ENCODE peak calls at places on chromosomes 7 and 10, in eight cellular contexts. K, B, R, N, M, X, Q and D are unnamed samples.

GRCh38 chr10:44774676-44775401 is 136.3 kb upstream of the TMEM72 start:
- DNase-seq in K (no peak), B (no peak), R (no peak), N (peak), M (no peak), X (no peak), Q (no peak), D (no peak)

GRCh38 chr10:63711866-63712716 is 190.9 kb downstream of the REEP3 start:
- DNase-seq in K (no peak), B (peak), R (no peak), N (peak), M (peak), X (peak), Q (no peak), D (peak)

GRCh38 chr10:17590969-17591645 is 26.1 kb downstream of the HACD1 start:
- DNase-seq in K (no peak), B (no peak), R (no peak), N (no peak), M (no peak), X (no peak), Q (no peak), D (no peak)

GRCh38 chr7:16644987-16645592 is 464 bp downstream of the ANKMY2 start:
- DNase-seq in K (no peak), B (no peak), R (peak), N (no peak), M (peak), X (peak), Q (no peak), D (peak)

GRCh38 chr10:29465384-29465783 is 169.4 kb downstream of the SVIL start:
- DNase-seq in K (no peak), B (no peak), R (no peak), N (no peak), M (no peak), X (no peak), Q (no peak), D (no peak)

GRCh38 chr10:125117941-125118630 is 42.3 kb downstream of the CTBP2 start:
- DNase-seq in K (no peak), B (peak), R (no peak), N (no peak), M (peak), X (no peak), Q (no peak), D (no peak)

GRCh38 chr10:66928000-66928770 is 2.3 kb downstream of the LRRTM3 start:
- DNase-seq in K (no peak), B (no peak), R (peak), N (peak), M (no peak), X (no peak), Q (peak), D (peak)

GRCh38 chr7:149252378-149252777 is 9.6 kb upstream of the ZNF783 start:
- DNase-seq in K (no peak), B (no peak), R (no peak), N (no peak), M (no peak), X (no peak), Q (no peak), D (no peak)

GRCh38 chr10:114261116-114261515 is 22.1 kb downstream of the VWA2 start:
- DNase-seq in K (peak), B (no peak), R (no peak), N (peak), M (no peak), X (no peak), Q (no peak), D (no peak)

GRCh38 chr10:42734537-42734936 is 48.1 kb upstream of the BMS1 start:
- DNase-seq in K (no peak), B (no peak), R (no peak), N (no peak), M (no peak), X (no peak), Q (no peak), D (no peak)

GRCh38 chr7:22675917-22676343 is 51.1 kb upstream of the IL6 start:
- DNase-seq in K (no peak), B (no peak), R (no peak), N (peak), M (peak), X (no peak), Q (no peak), D (peak)

GRCh38 chr7:28329616-28330373 is 82.5 kb upstream of the CREB5 start:
- DNase-seq in K (peak), B (no peak), R (no peak), N (no peak), M (peak), X (no peak), Q (peak), D (peak)

GRCh38 chr7:18027628-18028027 is at the start of gene PRPS1L1:
- DNase-seq in K (no peak), B (no peak), R (no peak), N (no peak), M (no peak), X (no peak), Q (no peak), D (no peak)

GRCh38 chr10:47037654-47038425 is 126.6 kb downstream of the PTPN20 start:
- DNase-seq in K (no peak), B (peak), R (no peak), N (no peak), M (no peak), X (peak), Q (no peak), D (no peak)

GRCh38 chr7:44100458-44101303 is 3.5 kb upstream of the AEBP1 start:
- DNase-seq in K (no peak), B (peak), R (no peak), N (peak), M (peak), X (no peak), Q (no peak), D (peak)

GRCh38 chr10:68816796-68817412 is 10.4 kb upstream of the STOX1 start:
- DNase-seq in K (no peak), B (no peak), R (no peak), N (no peak), M (no peak), X (no peak), Q (no peak), D (no peak)

GRCh38 chr10:61486738-61487396 is 33.7 kb upstream of the TMEM26 start:
- DNase-seq in K (no peak), B (no peak), R (no peak), N (peak), M (no peak), X (no peak), Q (no peak), D (no peak)

GRCh38 chr10:77592946-77593636 is 44.5 kb downstream of the KCNMA1 start:
- DNase-seq in K (no peak), B (no peak), R (no peak), N (peak), M (peak), X (no peak), Q (no peak), D (peak)

GRCh38 chr7:40551685-40552576 is 417.1 kb downstream of the SUGCT start:
- DNase-seq in K (peak), B (no peak), R (no peak), N (peak), M (no peak), X (peak), Q (no peak), D (no peak)

GRCh38 chr7:8433477-8434289 is at the start of gene NXPH1:
- DNase-seq in K (peak), B (no peak), R (peak), N (no peak), M (no peak), X (no peak), Q (peak), D (no peak)

GRCh38 chr7:79050592-79050991 is 402.9 kb downstream of the MAGI2 start:
- DNase-seq in K (no peak), B (no peak), R (no peak), N (peak), M (no peak), X (no peak), Q (no peak), D (no peak)

GRCh38 chr10:101867931-101868330 is 24.3 kb upstream of the KCNIP2 start:
- DNase-seq in K (no peak), B (no peak), R (no peak), N (peak), M (no peak), X (no peak), Q (no peak), D (no peak)

GRCh38 chr7:155526225-155526624 is 20.1 kb downstream of the CNPY1 start:
- DNase-seq in K (no peak), B (no peak), R (no peak), N (no peak), M (no peak), X (no peak), Q (no peak), D (no peak)

GRCh38 chr7:131753620-131754222 is 197.3 kb upstream of the PODXL start:
- DNase-seq in K (no peak), B (no peak), R (peak), N (no peak), M (no peak), X (no peak), Q (peak), D (no peak)

GRCh38 chr10:43390333-43390732 is 18.7 kb downstream of the HNRNPF start:
- DNase-seq in K (no peak), B (no peak), R (no peak), N (no peak), M (no peak), X (no peak), Q (no peak), D (no peak)

GRCh38 chr7:32957326-32958045 is at the start of gene FKBP9:
- DNase-seq in K (peak), B (peak), R (peak), N (peak), M (peak), X (peak), Q (peak), D (peak)

GRCh38 chr10:70678757-70679489 is 6.6 kb downstream of the ADAMTS14 start:
- DNase-seq in K (no peak), B (no peak), R (no peak), N (no peak), M (no peak), X (no peak), Q (no peak), D (no peak)
- H3K27ac ChIP-seq in K (no peak), B (no peak), R (no peak), N (no peak), M (no peak), X (no peak), Q (no peak), D (no peak)

DNA sequence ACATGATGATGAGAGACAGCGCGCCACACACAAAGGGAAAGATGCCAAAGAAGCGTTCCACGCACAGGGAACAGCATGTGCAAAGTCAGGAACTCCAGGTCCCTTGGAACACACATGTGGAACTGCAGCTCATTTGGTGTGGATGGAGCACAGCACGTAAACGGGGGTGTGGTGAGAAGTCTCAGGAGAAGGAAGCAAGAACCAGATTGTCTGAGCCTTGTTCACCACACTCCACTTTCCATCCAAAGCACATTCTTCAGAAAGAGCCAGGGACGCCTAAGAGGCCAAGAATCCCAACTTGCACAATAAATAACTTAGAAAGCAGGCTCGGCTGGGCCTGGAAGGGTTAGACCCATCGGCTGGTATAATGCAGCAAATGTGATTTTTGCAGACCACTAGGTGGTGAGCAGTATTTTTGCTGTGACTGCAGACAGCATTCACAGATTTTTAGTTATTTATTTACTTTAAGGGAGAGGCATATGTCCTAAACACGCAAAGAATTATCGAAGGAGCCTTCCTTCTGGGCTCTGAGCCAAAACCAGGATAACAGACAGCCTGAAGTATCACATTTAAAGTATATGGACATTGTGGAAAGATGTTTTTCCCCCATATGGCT is 27.9 kb upstream of the ASCC1 start:
- DNase-seq in K (no peak), B (peak), R (no peak), N (peak), M (peak), X (peak), Q (no peak), D (no peak)
- TF ChIP-seq CTCF in K (peak), B (peak), R (no peak), N (peak), M (peak), X (peak), Q (peak), D (peak)

GRCh38 chr7:116499168-116500070 is at the start of gene CAV2:
- DNase-seq in K (peak), B (peak), R (peak), N (peak), M (peak), X (peak), Q (peak), D (peak)
- H3K27ac ChIP-seq in K (peak), B (peak), R (no peak), N (peak), M (peak), X (peak), Q (no peak), D (peak)

GRCh38 chr7:2560175-2560695 is 1.5 kb downstream of the IQCE start:
- DNase-seq in K (no peak), B (no peak), R (no peak), N (no peak), M (no peak), X (no peak), Q (no peak), D (no peak)
- TF ChIP-seq CTCF in K (no peak), B (no peak), R (no peak), N (peak), M (peak), X (no peak), Q (no peak), D (no peak)

GRCh38 chr7:26155531-26156375 is 3.8 kb downstream of the NFE2L3 start:
- DNase-seq in K (no peak), B (no peak), R (no peak), N (peak), M (no peak), X (no peak), Q (no peak), D (no peak)
- H3K27ac ChIP-seq in K (peak), B (no peak), R (no peak), N (peak), M (peak), X (peak), Q (no peak), D (peak)

DNA sequence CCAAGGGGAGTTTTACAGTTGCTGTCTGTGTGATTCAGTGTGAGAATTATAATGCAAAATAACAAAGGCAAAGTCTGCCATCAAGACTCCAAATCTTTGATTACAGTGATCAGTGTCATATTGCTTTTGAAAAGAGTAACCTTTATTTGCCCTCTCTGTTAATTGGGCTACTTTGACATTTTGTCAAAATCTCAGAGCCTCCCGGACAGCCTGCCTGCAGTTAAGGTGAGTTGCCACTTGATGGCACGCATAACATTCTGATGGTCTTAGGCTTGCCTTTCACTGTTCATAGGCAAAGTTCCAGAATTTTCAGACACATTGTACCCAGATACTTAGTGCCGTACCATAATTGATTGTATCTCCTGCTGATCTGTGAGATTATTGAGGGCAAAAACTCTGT is 253.5 kb downstream of the ABCA13 start:
- DNase-seq in K (peak), B (no peak), R (peak), N (peak), M (no peak), X (no peak), Q (peak), D (no peak)
- TF ChIP-seq CTCF in K (peak), B (no peak), R (peak), N (peak), M (peak), X (no peak), Q (no peak), D (peak)

GRCh38 chr7:94439893-94440381 is 45.2 kb downstream of the COL1A2 start:
- DNase-seq in K (no peak), B (no peak), R (no peak), N (peak), M (no peak), X (no peak), Q (no peak), D (no peak)
- H3K27ac ChIP-seq in K (no peak), B (no peak), R (no peak), N (peak), M (no peak), X (no peak), Q (no peak), D (no peak)

GRCh38 chr7:21300692-21301091 is 127.2 kb upstream of the SP4 start:
- DNase-seq in K (no peak), B (no peak), R (no peak), N (no peak), M (no peak), X (no peak), Q (no peak), D (no peak)
- TF ChIP-seq CTCF in K (peak), B (no peak), R (peak), N (no peak), M (no peak), X (no peak), Q (no peak), D (no peak)

GRCh38 chr7:10912077-10912476 is 61.6 kb upstream of the PHF14 start:
- DNase-seq in K (no peak), B (no peak), R (no peak), N (no peak), M (no peak), X (no peak), Q (no peak), D (no peak)

GRCh38 chr7:10908600-10908999 is 65.1 kb upstream of the PHF14 start:
- DNase-seq in K (no peak), B (no peak), R (no peak), N (no peak), M (no peak), X (no peak), Q (no peak), D (no peak)

GRCh38 chr7:10913457-10913856 is 60.2 kb upstream of the PHF14 start:
- DNase-seq in K (no peak), B (no peak), R (no peak), N (no peak), M (no peak), X (no peak), Q (no peak), D (no peak)

DNA sequence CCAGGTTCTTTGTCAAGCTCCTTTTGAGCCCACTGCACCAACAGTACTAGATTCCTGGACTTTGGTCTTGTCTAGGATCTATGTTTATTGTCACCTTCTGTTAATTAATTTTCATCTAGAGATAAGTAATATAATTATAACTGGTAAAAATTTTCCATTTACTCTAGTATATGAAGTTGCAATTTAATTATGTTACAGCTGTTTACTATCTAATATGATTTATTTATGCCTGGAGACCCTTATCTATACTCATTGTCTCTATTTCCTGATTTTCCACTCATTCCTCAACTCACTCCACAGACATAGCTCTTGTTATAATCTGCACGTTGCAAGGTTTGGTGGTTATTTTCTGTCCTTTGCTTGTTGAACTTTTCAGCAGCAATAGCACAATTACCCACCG is 63.2 kb upstream of the PHF14 start:
- DNase-seq in K (no peak), B (no peak), R (no peak), N (no peak), M (no peak), X (no peak), Q (no peak), D (no peak)
- H3K27ac ChIP-seq in K (no peak), B (no peak), R (no peak), N (no peak), M (no peak), X (no peak), Q (no peak), D (no peak)